ENCODE peak calls at places on chromosomes 1 and 21, in ten cellular contexts. W is activated gamma-delta T cell treated with anti-CD3 and anti-CD28 coated beads, Interleukin-2, amount 50 U/mL, for 16 hours; K is GM23338; H is neural progenitor cell; Z is CD8-positive, alpha-beta memory T cell; J is right cardiac atrium; V is GM06990; F is stimulated activated naive CD4-positive, alpha-beta T cell; D is brain microvascular endothelial cell; U is GM12865. C is an unnamed sample.

GRCh38 chr1:109765896-109766615 is 2.3 kb upstream of the EPS8L3 start:
- DNase-seq in W (no peak), K (no peak), H (no peak), Z (peak; percentile 22), J (peak; percentile 4), V (no peak), F (no peak), D (no peak), U (no peak), C (no peak)

GRCh38 chr1:67674260-67675011 is 10.6 kb upstream of the GADD45A start:
- DNase-seq in W (no peak), K (peak; percentile 31), H (peak; percentile 43), Z (peak; percentile 51), J (peak; percentile 34), V (no peak), F (peak; percentile 26), D (peak; percentile 37), U (peak; percentile 38), C (no peak)

GRCh38 chr1:183218981-183219621 is 33.0 kb downstream of the LAMC2 start:
- DNase-seq in W (no peak), K (no peak), H (peak; percentile 56), Z (peak; percentile 51), J (peak; percentile 38), V (peak; percentile 29), F (peak; percentile 50), D (no peak), U (peak; percentile 75), C (peak; percentile 9)

GRCh38 chr1:18640228-18641004 is 9.8 kb downstream of the PAX7 start:
- DNase-seq in W (no peak), K (peak; percentile 78), H (peak; percentile 89), Z (no peak), J (no peak), V (no peak), F (no peak), D (no peak), U (no peak), C (no peak)

GRCh38 chr1:169363046-169363756 is 4.4 kb downstream of the NME7 start:
- DNase-seq in W (no peak), K (no peak), H (no peak), Z (peak; percentile 51), J (no peak), V (peak; percentile 24), F (no peak), D (peak; percentile 72), U (peak; percentile 52), C (peak; percentile 40)

GRCh38 chr1:170296642-170297041 is 150.9 kb downstream of the NTMT2 start:
- DNase-seq in W (no peak), K (no peak), H (no peak), Z (no peak), J (no peak), V (no peak), F (no peak), D (peak; percentile 61), U (no peak), C (no peak)

GRCh38 chr1:55426156-55426555 is 211.0 kb upstream of the USP24 start:
- DNase-seq in W (no peak), K (no peak), H (no peak), Z (no peak), J (no peak), V (no peak), F (no peak), D (no peak), U (no peak), C (no peak)

GRCh38 chr1:8970870-8971337 is 25.2 kb downstream of the CA6 start:
- DNase-seq in W (no peak), K (no peak), H (no peak), Z (peak; percentile 56), J (no peak), V (peak; percentile 28), F (peak; percentile 29), D (no peak), U (peak; percentile 33), C (peak; percentile 26)

GRCh38 chr1:196558424-196558823 is 49.8 kb downstream of the KCNT2 start:
- DNase-seq in W (no peak), K (no peak), H (no peak), Z (no peak), J (no peak), V (no peak), F (no peak), D (peak; percentile 67), U (peak; percentile 33), C (peak; percentile 2)

GRCh38 chr21:33162436-33162921 is 67.3 kb upstream of the IFNAR2 start:
- DNase-seq in W (no peak), K (peak; percentile 24), H (peak; percentile 73), Z (no peak), J (no peak), V (no peak), F (no peak), D (no peak), U (no peak), C (no peak)

GRCh38 chr1:114435088-114435715 is 75.8 kb downstream of the TRIM33 start:
- DNase-seq in W (no peak), K (no peak), H (no peak), Z (no peak), J (no peak), V (no peak), F (no peak), D (no peak), U (no peak), C (no peak)

GRCh38 chr1:151326619-151327222 is 495 bp downstream of the PI4KB start:
- DNase-seq in W (peak; percentile 32), K (peak; percentile 71), H (no peak), Z (no peak), J (peak; percentile 49), V (no peak), F (no peak), D (peak; percentile 43), U (peak; percentile 72), C (peak; percentile 71)

GRCh38 chr1:112532074-112532473 is 23.3 kb downstream of the WNT2B start:
- DNase-seq in W (no peak), K (no peak), H (no peak), Z (no peak), J (no peak), V (no peak), F (no peak), D (no peak), U (no peak), C (no peak)